ENCODE peak calls at places on chromosomes 12 and 14, in ten cellular contexts. O is tibial artery, N is ovary, F is testis, X is thoracic aorta, P is lung, K is BE2C, B is heart left ventricle, L is brain microvascular endothelial cell, W is hepatocyte. D is an unnamed sample. For H3K36me3 and H3K27me3, the result is how much of the 10 kb centered on the place peaks cover.

GRCh38 chr12:32365473-32366064 is 33.8 kb upstream of the FGD4 start:
- DNase-seq in N (no peak), B (peak), O (peak), X (no peak), P (peak), W (peak), L (peak), K (peak), F (peak), D (peak)

GRCh38 chr14:42523656-42524055 is 917.0 kb downstream of the LRFN5 start:
- DNase-seq in L (no peak), N (no peak), W (no peak), B (no peak), K (no peak), O (no peak), F (no peak), X (no peak), P (no peak), D (no peak)

GRCh38 chr12:77010637-77011548 is 54.5 kb downstream of the E2F7 start:
- DNase-seq in X (peak), F (peak), B (peak), K (peak), P (peak), W (peak), L (peak), N (peak), O (peak), D (peak)

GRCh38 chr14:61128382-61129167 is 147.5 kb downstream of the SLC38A6 start:
- DNase-seq in O (no peak), L (no peak), F (no peak), K (no peak), W (no peak), N (no peak), P (no peak), X (no peak), B (no peak), D (no peak)

GRCh38 chr12:52213541-52214420 is 19.3 kb upstream of the KRT7 start:
- DNase-seq in X (no peak), F (peak), N (peak), W (peak), K (peak), P (peak), B (peak), O (peak), L (peak), D (peak)

GRCh38 chr12:10737249-10737648 is 14.1 kb upstream of the YBX3 start:
- DNase-seq in P (no peak), B (no peak), F (no peak), K (no peak), L (no peak), N (no peak), O (no peak), X (no peak), W (no peak), D (no peak)

GRCh38 chr12:91931110-91931509 is 214.5 kb downstream of the BTG1 start:
- DNase-seq in N (no peak), K (no peak), F (peak), X (no peak), L (no peak), P (peak), O (peak), B (no peak), W (peak), D (no peak)

GRCh38 chr12:93776581-93777018 is 99.4 kb downstream of the CRADD start:
- DNase-seq in O (no peak), K (no peak), F (no peak), W (no peak), X (no peak), N (no peak), P (no peak), L (peak), B (no peak), D (no peak)

GRCh38 chr14:76920572-76921175 is 94.5 kb downstream of the LRRC74A start:
- DNase-seq in K (peak), L (no peak), P (no peak), B (no peak), X (no peak), W (peak), N (no peak), F (no peak), O (no peak), D (peak)

GRCh38 chr14:54715244-54715643 is 148.3 kb downstream of the SAMD4A start:
- DNase-seq in L (peak), W (no peak), F (no peak), K (no peak), N (no peak), X (no peak), O (no peak), P (no peak), B (no peak), D (no peak)

GRCh38 chr12:121494093-121494787 is 86.6 kb downstream of the KDM2B start:
- DNase-seq in K (peak), B (peak), X (no peak), P (peak), L (peak), F (peak), O (no peak), N (peak), W (peak), D (peak)

GRCh38 chr14:71319646-71320045 is 412.4 kb downstream of the PCNX1 start:
- DNase-seq in N (no peak), F (peak), X (no peak), W (peak), P (no peak), L (peak), K (no peak), B (no peak), O (no peak), D (peak)

GRCh38 chr12:7959278-7960063 is 23.5 kb upstream of the SLC2A3 start:
- DNase-seq in F (no peak), B (no peak), K (no peak), X (no peak), N (no peak), W (peak), P (peak), L (no peak), O (no peak), D (peak)

DNA sequence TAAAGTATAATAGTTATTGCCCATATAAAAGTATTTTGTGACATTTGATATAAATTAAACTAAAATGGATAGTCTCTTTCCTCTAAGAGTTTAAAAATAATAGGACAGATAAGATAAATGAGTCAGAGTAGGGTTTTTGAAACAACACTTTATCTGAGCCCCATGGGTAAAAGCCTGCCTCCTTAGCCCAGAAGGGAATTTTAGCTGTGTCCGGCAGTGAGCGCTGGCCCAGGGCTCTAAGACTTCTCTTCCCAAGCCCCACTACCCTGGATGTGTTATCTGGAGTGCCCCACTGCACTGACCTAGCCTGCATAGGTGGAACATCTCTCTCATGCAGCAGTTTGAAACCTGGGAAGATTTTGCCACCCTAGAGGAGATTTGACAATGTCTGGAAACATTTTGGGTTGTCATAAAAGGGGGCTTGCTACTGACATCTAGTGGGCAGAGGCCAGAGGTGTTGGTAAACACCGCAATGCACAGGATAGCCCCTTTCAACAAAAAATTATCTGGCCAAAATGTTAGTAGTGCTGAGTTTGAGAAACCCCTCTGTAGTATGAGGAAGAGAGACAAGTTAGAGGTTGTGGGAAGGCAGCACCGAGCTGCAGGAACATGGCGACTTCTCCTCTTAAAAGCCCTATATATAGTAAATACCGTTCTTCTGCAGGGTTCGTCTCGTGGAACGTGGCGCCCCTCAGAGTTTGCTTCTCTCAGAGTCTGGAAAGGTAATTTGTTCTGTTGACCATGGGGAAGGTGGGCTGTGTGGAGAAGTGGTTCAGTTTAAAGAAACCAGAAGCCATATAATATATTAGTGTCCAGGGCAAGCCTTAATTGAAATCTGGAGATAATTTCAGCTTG is 29.3 kb upstream of the ATF1 start:
- DNase-seq in L (no peak), N (no peak), B (no peak), X (no peak), F (peak), O (no peak), K (peak), P (no peak), W (peak), D (peak)
- H3K36me3 ChIP-seq in L (under half), N (under half), B (half or more), X (under half), F (under half), O (half or more), K (under half), P (under half), W (under half), D (under half)

DNA sequence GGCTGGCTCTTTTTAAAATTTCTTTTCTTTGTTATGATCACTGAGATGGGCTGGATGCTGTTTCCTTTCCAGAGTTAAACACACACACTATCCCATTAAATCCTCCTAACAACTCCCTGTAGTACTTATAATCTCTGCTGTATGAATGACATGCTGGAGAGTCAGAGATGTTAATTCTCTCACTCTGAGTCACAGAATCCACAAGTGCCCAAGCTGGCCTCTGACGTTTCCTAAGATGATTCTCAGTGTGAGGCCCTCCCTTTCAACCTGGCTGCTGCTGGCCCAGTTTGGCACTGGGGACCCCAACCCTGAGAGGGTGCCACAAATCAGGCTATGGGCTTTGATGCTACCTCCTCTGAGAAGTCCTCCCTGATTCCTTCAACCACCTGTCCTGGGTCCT is 5.4 kb downstream of the NOS1 start:
- DNase-seq in X (no peak), K (no peak), W (no peak), B (no peak), L (no peak), O (no peak), P (no peak), F (no peak), N (no peak), D (no peak)
- H3K27me3 ChIP-seq in X (under half), K (under half), W (half or more), B (under half), L (under half), O (under half), P (under half), F (under half), N (under half), D (under half)

DNA sequence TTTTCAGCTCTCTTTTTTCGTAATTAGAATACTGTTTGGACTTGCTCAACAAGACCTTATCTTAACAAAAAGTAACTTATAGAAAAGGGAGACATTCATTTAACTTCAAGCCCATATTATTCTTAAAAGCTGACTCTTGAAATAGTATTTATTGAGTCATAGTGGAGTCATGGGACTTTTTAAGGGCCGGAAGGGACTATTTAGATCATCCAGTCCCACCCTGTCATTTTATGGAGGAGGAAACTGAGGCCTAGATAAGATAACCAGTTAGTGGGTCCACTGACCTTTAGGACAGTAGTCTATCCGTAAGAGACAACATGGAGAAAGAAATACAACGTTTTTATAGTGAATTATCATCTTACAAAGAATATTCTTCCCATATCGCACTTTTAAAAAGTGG is 1.5 kb downstream of the RAP1B start:
- DNase-seq in P (no peak), N (no peak), F (no peak), L (no peak), X (no peak), B (no peak), W (peak), O (no peak), K (no peak), D (no peak)
- H3K4me3 ChIP-seq in P (no peak), N (peak), F (peak), L (peak), X (peak), B (peak), W (peak), O (peak), K (peak), D (no peak)

DNA sequence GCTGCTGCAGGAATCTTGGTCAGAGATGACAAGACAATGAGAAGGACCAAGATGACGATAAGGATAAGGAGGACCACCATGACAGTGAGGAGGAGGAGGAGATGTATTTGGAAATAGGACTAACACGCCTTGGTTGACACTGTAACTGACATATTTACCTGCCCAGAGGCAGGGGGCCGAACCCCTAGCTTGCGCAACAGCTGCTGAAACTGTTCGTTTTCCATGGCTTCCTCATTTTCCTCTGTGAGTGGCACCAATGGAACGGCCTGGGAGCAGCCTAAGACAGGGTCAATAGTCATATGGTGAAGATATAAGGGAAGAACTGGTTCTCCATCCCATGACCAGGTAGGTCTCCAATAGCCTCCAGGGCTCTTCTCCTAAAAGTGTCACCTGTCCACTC is 28.8 kb downstream of the TIMELESS start:
- DNase-seq in W (no peak), O (no peak), N (no peak), F (no peak), P (no peak), B (no peak), X (no peak), K (no peak), L (no peak), D (no peak)
- H3K36me3 ChIP-seq in W (under half), O (under half), N (under half), F (under half), P (under half), B (under half), X (under half), K (half or more), L (under half), D (half or more)

GRCh38 chr12:113591480-113591971 is 119.9 kb upstream of the LHX5 start:
- DNase-seq in P (no peak), L (no peak), X (no peak), F (no peak), K (peak), W (peak), O (no peak), N (no peak), B (no peak), D (peak)

GRCh38 chr12:113586461-113586860 is 114.8 kb upstream of the LHX5 start:
- DNase-seq in N (no peak), B (no peak), X (no peak), O (no peak), F (no peak), W (no peak), P (no peak), K (no peak), L (no peak), D (no peak)

GRCh38 chr12:113589437-113589836 is 117.8 kb upstream of the LHX5 start:
- DNase-seq in N (no peak), L (no peak), O (no peak), B (no peak), K (no peak), X (no peak), F (no peak), P (no peak), W (no peak), D (no peak)

GRCh38 chr12:113582521-113583218 is 111.0 kb upstream of the LHX5 start:
- DNase-seq in O (no peak), F (no peak), L (no peak), P (no peak), X (no peak), B (no peak), W (no peak), N (no peak), K (no peak), D (no peak)

GRCh38 chr12:113587720-113588119 is 116.0 kb upstream of the LHX5 start:
- DNase-seq in W (no peak), L (no peak), F (no peak), B (no peak), O (no peak), X (no peak), P (no peak), K (no peak), N (no peak), D (peak)
- H3K27me3 ChIP-seq in W (under half), L (under half), F (under half), B (under half), O (under half), X (under half), P (under half), K (under half), N (under half), D (under half)

GRCh38 chr14:29926701-29927595 is 699 bp downstream of the PRKD1 start:
- DNase-seq in X (no peak), P (peak), B (peak), N (peak), O (peak), F (peak), L (peak), W (peak), K (peak), D (peak)
- H3K4me3 ChIP-seq in X (peak), P (peak), B (peak), N (peak), O (peak), F (peak), L (peak), W (peak), K (peak), D (peak)

GRCh38 chr14:104712881-104713734 is 10.9 kb upstream of the ADSS1 start:
- DNase-seq in F (no peak), K (no peak), L (no peak), P (no peak), W (no peak), O (no peak), B (no peak), X (no peak), N (no peak), D (peak)

GRCh38 chr14:104707629-104708595 is 16.1 kb upstream of the ADSS1 start:
- DNase-seq in P (no peak), B (no peak), N (no peak), W (no peak), K (peak), X (no peak), L (no peak), F (no peak), O (no peak), D (peak)

GRCh38 chr14:104708606-104709268 is 15.3 kb upstream of the ADSS1 start:
- DNase-seq in O (peak), N (peak), K (peak), B (peak), F (peak), W (peak), L (peak), P (peak), X (no peak), D (peak)

GRCh38 chr14:104709387-104710019 is 14.5 kb upstream of the ADSS1 start:
- DNase-seq in F (no peak), K (no peak), W (no peak), X (no peak), L (no peak), N (no peak), O (no peak), B (no peak), P (no peak), D (no peak)

DNA sequence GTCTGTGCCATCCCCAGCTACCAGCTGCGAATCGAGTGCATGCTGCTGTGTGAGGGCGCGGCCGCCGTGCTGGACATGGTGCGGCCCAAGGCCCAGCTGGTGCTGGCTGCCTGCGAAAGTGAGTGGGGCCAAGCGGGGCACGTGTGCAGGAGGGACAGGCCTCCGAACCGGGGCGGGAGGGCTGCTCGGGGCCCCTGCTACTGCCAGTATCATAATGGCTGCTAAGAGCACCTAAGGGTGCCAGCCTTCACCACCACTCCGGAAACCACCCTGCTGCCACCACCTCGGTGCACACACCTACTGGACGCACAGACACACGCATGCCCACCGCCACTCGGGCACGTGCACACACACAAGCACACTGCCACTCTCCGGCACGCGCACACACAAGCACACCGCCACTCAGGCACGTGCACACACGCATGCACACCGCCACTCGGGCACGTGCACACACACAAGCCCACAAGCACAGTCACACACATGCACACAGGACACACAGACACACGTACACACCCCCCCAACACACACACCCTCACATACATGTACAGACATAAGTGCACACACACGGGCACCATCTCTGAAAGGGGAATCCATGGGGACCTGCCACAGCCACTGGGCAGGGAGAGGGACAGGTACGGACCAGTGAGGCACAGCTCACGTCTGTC is 13.8 kb upstream of the ADSS1 start:
- DNase-seq in N (no peak), P (no peak), O (no peak), K (no peak), L (no peak), W (no peak), F (no peak), X (no peak), B (no peak), D (no peak)
- H3K36me3 ChIP-seq in N (under half), P (half or more), O (half or more), K (under half), L (half or more), W (under half), F (under half), X (half or more), B (half or more), D (under half)

GRCh38 chr14:98925362-98926040 is 346.5 kb downstream of the BCL11B start:
- DNase-seq in W (no peak), N (no peak), F (no peak), L (no peak), X (no peak), K (no peak), O (peak), P (no peak), B (no peak), D (no peak)
- H3K27me3 ChIP-seq in W (under half), N (under half), F (under half), L (under half), X (under half), K (under half), O (under half), P (under half), B (under half), D (under half)

D was measured in H7.